ENCODE peak calls at places on chromosome 11, in seven cellular contexts. B, G, H, C, X, P and S are unnamed samples.
A peak's percentile ranks its signal among the peaks of the same experiment; 100 is the strongest.

GRCh38 chr11:110728476-110728875 is 16.2 kb upstream of the ARHGAP20 start:
- DNase-seq in B (no peak), G (no peak), H (no peak), C (no peak), X (no peak), P (no peak), S (no peak)

GRCh38 chr11:15195454-15196200 is 80.9 kb downstream of the INSC start:
- DNase-seq in B (no peak), G (no peak), H (no peak), C (no peak), X (no peak), P (no peak), S (no peak)

GRCh38 chr11:69049490-69049867 is 747 bp downstream of the TPCN2 start:
- DNase-seq in B (no peak), G (no peak), H (no peak), C (no peak), X (peak; percentile 25), P (no peak), S (no peak)

GRCh38 chr11:28242596-28242995 is 134.4 kb downstream of the METTL15 start:
- DNase-seq in B (no peak), G (no peak), H (no peak), C (no peak), X (no peak), P (no peak), S (no peak)

GRCh38 chr11:93645938-93646337 is 15.5 kb upstream of the CEP295 start:
- DNase-seq in B (no peak), G (no peak), H (no peak), C (no peak), X (no peak), P (no peak), S (no peak)

GRCh38 chr11:76626921-76627391 is 43.6 kb downstream of the LRRC32 start:
- DNase-seq in B (no peak), G (peak; percentile 29), H (peak; percentile 80), C (no peak), X (no peak), P (no peak), S (peak; percentile 87)

GRCh38 chr11:44372989-44373388 is 63.0 kb upstream of the ALX4 start:
- DNase-seq in B (no peak), G (no peak), H (no peak), C (no peak), X (no peak), P (no peak), S (no peak)

GRCh38 chr11:109590782-109591181 is 168.8 kb downstream of the C11orf87 start:
- DNase-seq in B (no peak), G (no peak), H (no peak), C (peak; percentile 1), X (no peak), P (no peak), S (no peak)

GRCh38 chr11:17985517-17985916 is 27.3 kb downstream of the SERGEF start:
- DNase-seq in B (no peak), G (peak; percentile 51), H (no peak), C (peak; percentile 62), X (no peak), P (no peak), S (no peak)

GRCh38 chr11:17987826-17988225 is 25.0 kb downstream of the SERGEF start:
- DNase-seq in B (no peak), G (no peak), H (no peak), C (no peak), X (no peak), P (no peak), S (no peak)

GRCh38 chr11:17986711-17987220 is 26.1 kb downstream of the SERGEF start:
- DNase-seq in B (no peak), G (no peak), H (no peak), C (peak; percentile 7), X (no peak), P (no peak), S (no peak)

GRCh38 chr11:17988465-17988864 is 24.4 kb downstream of the SERGEF start:
- DNase-seq in B (no peak), G (no peak), H (no peak), C (no peak), X (no peak), P (no peak), S (no peak)

DNA sequence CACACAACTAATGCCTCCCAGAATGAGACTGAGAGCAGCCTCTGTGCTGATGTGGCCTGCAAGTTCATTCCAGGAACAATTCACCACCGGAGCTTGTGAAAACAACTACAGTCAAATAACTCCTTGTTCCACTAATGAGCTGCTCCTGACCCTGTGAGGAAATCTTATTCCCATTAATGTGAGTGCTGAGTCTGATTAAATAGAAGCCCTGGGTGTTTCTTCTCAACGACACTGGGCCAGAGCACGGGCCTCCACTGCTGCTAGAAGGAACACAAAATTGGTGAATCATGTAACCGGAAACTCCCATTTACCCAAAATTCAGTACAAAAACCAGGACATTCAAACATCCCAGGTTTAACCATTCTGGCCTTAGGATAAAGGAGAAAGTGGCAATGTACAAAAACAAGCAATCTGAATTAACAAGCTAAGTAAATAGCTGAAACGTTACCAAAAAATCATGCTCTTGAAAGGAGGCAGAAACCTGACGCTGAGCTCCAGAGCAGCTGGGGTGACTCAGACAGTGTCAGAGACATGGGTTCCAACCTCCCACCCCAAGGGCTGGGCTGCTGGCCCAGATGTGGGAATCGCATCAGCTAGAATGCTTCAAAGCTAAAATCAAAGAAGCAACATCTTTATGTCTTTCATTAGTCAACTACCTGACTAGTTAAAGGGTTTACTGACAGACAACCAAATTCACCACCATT is 26.7 kb downstream of the SERGEF start:
- DNase-seq in B (no peak), G (peak; percentile 90), H (no peak), C (peak; percentile 72), X (no peak), P (no peak), S (peak; percentile 67)
- H3K4me3 ChIP-seq in B (no peak overlapping the region), G (no peak overlapping the region), H (no peak overlapping the region), C (no peak overlapping the region), X (no peak overlapping the region), P (no peak overlapping the region), S (no peak overlapping the region)

GRCh38 chr11:27237641-27238040 is 125.4 kb downstream of the CCDC34 start:
- DNase-seq in B (no peak), G (no peak), H (no peak), C (no peak), X (no peak), P (peak; percentile 51), S (no peak)

GRCh38 chr11:27231519-27231918 is 131.5 kb downstream of the CCDC34 start:
- DNase-seq in B (no peak), G (no peak), H (no peak), C (peak; percentile 67), X (no peak), P (no peak), S (no peak)

GRCh38 chr11:27233654-27234042 is 129.4 kb downstream of the CCDC34 start:
- DNase-seq in B (no peak), G (no peak), H (no peak), C (no peak), X (no peak), P (peak; percentile 9), S (peak; percentile 55)

GRCh38 chr11:27234961-27235360 is 128.1 kb downstream of the CCDC34 start:
- DNase-seq in B (no peak), G (no peak), H (no peak), C (no peak), X (no peak), P (peak; percentile 29), S (no peak)

DNA sequence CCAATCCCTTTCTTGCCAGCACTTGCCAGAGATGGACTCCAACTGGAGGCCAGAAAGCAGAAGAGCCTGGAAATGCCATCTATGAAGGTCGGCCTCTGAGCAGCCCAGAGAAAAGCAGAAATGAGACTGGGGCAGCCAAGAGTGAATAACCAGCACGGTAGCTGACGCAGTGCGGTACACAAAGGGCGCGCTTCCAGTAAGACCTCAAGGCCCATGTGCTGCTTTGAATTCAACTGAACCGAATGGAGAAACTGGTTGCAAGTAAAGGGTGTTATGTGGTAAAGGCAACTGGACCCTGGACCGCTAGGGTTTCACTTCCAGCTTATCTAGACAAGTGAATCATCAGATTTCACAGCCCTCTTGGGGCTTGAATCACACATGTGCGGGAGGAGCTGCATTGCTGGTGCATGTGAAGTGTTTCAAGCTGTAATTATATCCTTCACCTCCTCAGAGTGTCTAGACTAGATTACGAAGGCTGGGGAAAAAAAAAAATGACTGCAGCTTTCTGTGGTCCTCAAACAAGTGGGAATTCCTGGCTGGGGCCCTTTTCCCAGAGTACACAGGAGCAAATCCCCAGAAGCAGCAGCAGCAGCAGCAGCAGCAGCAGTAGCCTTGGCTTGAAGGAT is 128.9 kb downstream of the CCDC34 start:
- DNase-seq in B (no peak), G (peak; percentile 94), H (peak; percentile 91), C (peak; percentile 86), X (peak; percentile 52), P (peak; percentile 56), S (peak; percentile 99)
- TF ChIP-seq CTCF in B (no peak), G (peak; percentile 27), H (no peak), C (peak; percentile 5), X (no peak), P (peak; percentile 23), S (peak; percentile 26)

GRCh38 chr11:72754149-72754543 is 1.9 kb upstream of the ARAP1 start:
- DNase-seq in B (no peak), G (no peak), H (no peak), C (no peak), X (no peak), P (no peak), S (no peak)
- H3K4me3 ChIP-seq in B (no peak overlapping the region), G (no peak overlapping the region), H (no peak overlapping the region), C (no peak overlapping the region), X (no peak overlapping the region), P (no peak overlapping the region), S (no peak overlapping the region)

GRCh38 chr11:58745705-58746364 is 14.1 kb upstream of the GLYAT start:
- DNase-seq in B (no peak), G (no peak), H (no peak), C (no peak), X (no peak), P (no peak), S (no peak)

GRCh38 chr11:58744988-58745704 is 13.4 kb upstream of the GLYAT start:
- DNase-seq in B (no peak), G (no peak), H (no peak), C (no peak), X (no peak), P (no peak), S (no peak)

GRCh38 chr11:58742140-58742539 is 10.4 kb upstream of the GLYAT start:
- DNase-seq in B (no peak), G (no peak), H (peak; percentile 8), C (no peak), X (no peak), P (no peak), S (no peak)

GRCh38 chr11:58741127-58741526 is 9.4 kb upstream of the GLYAT start:
- DNase-seq in B (no peak), G (no peak), H (no peak), C (no peak), X (no peak), P (no peak), S (no peak)

DNA sequence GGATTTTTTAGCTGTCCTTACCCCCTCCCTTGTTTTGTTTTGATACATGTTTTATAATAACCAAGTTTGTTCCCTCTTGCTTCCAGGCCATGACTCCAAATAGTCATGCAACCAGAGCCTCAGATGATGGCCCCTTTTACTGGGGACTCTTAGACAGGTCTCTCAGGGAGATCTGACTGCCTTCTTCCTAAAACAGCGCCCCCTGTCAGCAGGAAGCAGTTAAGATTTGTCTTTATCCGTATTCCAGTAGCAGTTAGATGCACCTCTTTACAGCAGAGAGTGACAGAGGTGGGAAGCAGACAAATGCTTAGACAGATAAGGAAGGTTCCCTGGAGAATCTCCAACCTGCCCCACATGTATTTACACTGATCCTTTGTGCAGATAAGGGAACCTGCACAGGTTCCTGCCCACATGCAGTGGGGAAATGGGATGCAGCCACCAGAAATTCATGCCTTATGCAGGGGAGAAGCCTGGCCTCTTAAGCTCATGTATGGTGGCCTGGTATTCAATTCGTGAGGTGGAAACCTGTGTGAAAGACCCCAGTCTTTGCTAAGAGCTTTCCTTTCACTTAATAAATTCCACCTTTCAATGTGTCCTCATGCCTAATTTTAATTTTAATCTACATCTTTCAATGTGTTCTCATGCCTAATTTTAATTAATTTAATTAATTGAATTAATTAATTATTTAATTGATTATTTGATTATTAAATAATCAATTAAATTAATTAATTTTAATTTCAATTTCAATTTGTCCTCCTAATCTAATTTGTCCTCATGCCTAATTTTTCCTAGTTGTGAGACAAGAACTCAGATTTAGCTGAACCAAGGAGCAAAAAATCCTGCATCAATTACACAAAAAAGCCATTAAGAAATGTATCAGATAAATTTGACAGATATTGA is 11.5 kb upstream of the GLYAT start:
- DNase-seq in B (no peak), G (no peak), H (no peak), C (no peak), X (no peak), P (no peak), S (no peak)
- TF ChIP-seq CTCF in B (no peak), G (no peak), H (peak; percentile 49), C (no peak), X (no peak), P (no peak), S (no peak)